ENCODE peak calls at places on chromosomes 6 and 20, in eight cellular contexts. Y, V, C, Q, A, F, H and K are unnamed samples.

GRCh38 chr20:32493356-32493755 is 91.8 kb downstream of the NOL4L start:
- DNase-seq in Y (no peak), V (no peak), C (no peak), Q (no peak), A (no peak), F (no peak), H (no peak), K (no peak)

GRCh38 chr6:148750826-148751225 is 4.0 kb downstream of the UST start:
- DNase-seq in Y (no peak), V (no peak), C (no peak), Q (no peak), A (no peak), F (no peak), H (no peak), K (no peak)

GRCh38 chr20:38727602-38728236 is 3.4 kb downstream of the SLC32A1 start:
- DNase-seq in Y (no peak), V (no peak), C (peak), Q (no peak), A (no peak), F (no peak), H (no peak), K (no peak)

GRCh38 chr6:16591681-16592549 is 169.3 kb downstream of the ATXN1 start:
- DNase-seq in Y (no peak), V (no peak), C (no peak), Q (no peak), A (no peak), F (no peak), H (no peak), K (no peak)

GRCh38 chr6:52253494-52253893 is 9.2 kb upstream of the IL17F start:
- DNase-seq in Y (peak), V (no peak), C (no peak), Q (no peak), A (no peak), F (no peak), H (no peak), K (no peak)

GRCh38 chr6:25295651-25296050 is 16.5 kb downstream of the CARMIL1 start:
- DNase-seq in Y (peak), V (no peak), C (no peak), Q (no peak), A (no peak), F (no peak), H (no peak), K (no peak)

GRCh38 chr6:119076966-119077642 is 1.4 kb downstream of the FAM184A start:
- DNase-seq in Y (no peak), V (no peak), C (no peak), Q (no peak), A (no peak), F (no peak), H (no peak), K (no peak)

GRCh38 chr6:37779902-37780628 is 39.5 kb upstream of the ZFAND3 start:
- DNase-seq in Y (no peak), V (no peak), C (no peak), Q (no peak), A (no peak), F (no peak), H (no peak), K (no peak)

GRCh38 chr20:46624941-46625340 is 26.3 kb downstream of the SLC13A3 start:
- DNase-seq in Y (no peak), V (no peak), C (no peak), Q (no peak), A (no peak), F (no peak), H (no peak), K (no peak)

GRCh38 chr6:162343196-162343901 is 384.2 kb downstream of the PRKN start:
- DNase-seq in Y (no peak), V (no peak), C (no peak), Q (no peak), A (no peak), F (no peak), H (no peak), K (no peak)

GRCh38 chr6:84866715-84867114 is 102.3 kb upstream of the TBX18 start:
- DNase-seq in Y (no peak), V (no peak), C (no peak), Q (no peak), A (no peak), F (no peak), H (no peak), K (no peak)

GRCh38 chr6:27293436-27294152 is 18.5 kb downstream of the POM121L2 start:
- DNase-seq in Y (no peak), V (no peak), C (no peak), Q (no peak), A (no peak), F (peak), H (no peak), K (no peak)

GRCh38 chr20:3560578-3560977 is 89.8 kb downstream of the ATRN start:
- DNase-seq in Y (peak), V (no peak), C (no peak), Q (no peak), A (no peak), F (no peak), H (no peak), K (no peak)

GRCh38 chr6:133333852-133334251 is 92.7 kb downstream of the EYA4 start:
- DNase-seq in Y (no peak), V (no peak), C (no peak), Q (no peak), A (no peak), F (no peak), H (no peak), K (no peak)

GRCh38 chr6:42722497-42722896 is at the start of gene PRPH2:
- DNase-seq in Y (no peak), V (no peak), C (no peak), Q (no peak), A (no peak), F (no peak), H (no peak), K (no peak)

GRCh38 chr6:41055149-41055548 is 2.1 kb downstream of the APOBEC2 start:
- DNase-seq in Y (no peak), V (no peak), C (no peak), Q (no peak), A (no peak), F (peak), H (no peak), K (no peak)

GRCh38 chr6:139996253-139996834 is 621.9 kb upstream of the CITED2 start:
- DNase-seq in Y (no peak), V (no peak), C (no peak), Q (no peak), A (no peak), F (no peak), H (no peak), K (no peak)

GRCh38 chr6:52697903-52698302 is 27.0 kb downstream of the TMEM14A start:
- DNase-seq in Y (no peak), V (peak), C (no peak), Q (no peak), A (no peak), F (no peak), H (no peak), K (no peak)

GRCh38 chr6:34544776-34545471 is 11.2 kb downstream of the SPDEF start:
- DNase-seq in Y (no peak), V (no peak), C (no peak), Q (no peak), A (no peak), F (no peak), H (no peak), K (no peak)